ENCODE peak calls at places on chromosomes 11 and 22, in four cellular contexts. P is PC-3, O is psoas muscle, R is thoracic aorta. T is an unnamed sample.

GRCh38 chr11:86627776-86628455 is 44.5 kb downstream of the ME3 start:
- DNase-seq in R (peak; percentile 17), P (no peak), O (no peak), T (no peak)

GRCh38 chr11:104728927-104729326 is 169.3 kb downstream of the CASP12 start:
- DNase-seq in R (no peak), P (no peak), O (no peak), T (no peak)

GRCh38 chr11:23313001-23313400 is 452.7 kb upstream of the CCDC179 start:
- DNase-seq in P (no peak), O (no peak), R (no peak), T (no peak)

GRCh38 chr22:42957544-42957943 is 57.4 kb downstream of the PACSIN2 start:
- DNase-seq in P (no peak), R (no peak), O (no peak), T (no peak)

GRCh38 chr22:50670513-50670912 is 2.1 kb upstream of the SHANK3 start:
- DNase-seq in P (no peak), R (no peak), O (no peak), T (no peak)

GRCh38 chr22:46618667-46619066 is 1.5 kb upstream of the GRAMD4 start:
- DNase-seq in P (no peak), O (peak; percentile 73), R (no peak), T (no peak)

GRCh38 chr11:84865791-84866535 is 761.2 kb downstream of the DLG2 start:
- DNase-seq in P (peak; percentile 36), R (no peak), O (no peak), T (no peak)

GRCh38 chr11:108807262-108807661 is 142.4 kb downstream of the DDX10 start:
- DNase-seq in O (no peak), P (no peak), R (no peak), T (no peak)

GRCh38 chr11:124829986-124830385 is 29.8 kb upstream of the MSANTD2 start:
- DNase-seq in O (no peak), R (no peak), P (no peak), T (no peak)

GRCh38 chr11:112025682-112026081 is 474 bp downstream of the DLAT start:
- DNase-seq in O (no peak), R (no peak), P (no peak), T (peak; percentile 10)

GRCh38 chr11:84564180-84564866 is 1062.8 kb downstream of the DLG2 start:
- DNase-seq in P (peak; percentile 88), O (no peak), R (no peak), T (peak; percentile 32)

GRCh38 chr11:61791737-61792309 is 576 bp downstream of the TMEM258 start:
- DNase-seq in O (peak; percentile 74), R (peak; percentile 54), P (peak; percentile 94), T (peak; percentile 85)

GRCh38 chr11:57639321-57640067 is 10.2 kb downstream of the YPEL4 start:
- DNase-seq in O (no peak), R (no peak), P (peak; percentile 51), T (no peak)
- H3K4me3 ChIP-seq in O (peak overlapping the region; percentile 68), R (peak overlapping the region; percentile 96), P (peak overlapping the region; percentile 91), T (peak overlapping the region; percentile 89)

DNA sequence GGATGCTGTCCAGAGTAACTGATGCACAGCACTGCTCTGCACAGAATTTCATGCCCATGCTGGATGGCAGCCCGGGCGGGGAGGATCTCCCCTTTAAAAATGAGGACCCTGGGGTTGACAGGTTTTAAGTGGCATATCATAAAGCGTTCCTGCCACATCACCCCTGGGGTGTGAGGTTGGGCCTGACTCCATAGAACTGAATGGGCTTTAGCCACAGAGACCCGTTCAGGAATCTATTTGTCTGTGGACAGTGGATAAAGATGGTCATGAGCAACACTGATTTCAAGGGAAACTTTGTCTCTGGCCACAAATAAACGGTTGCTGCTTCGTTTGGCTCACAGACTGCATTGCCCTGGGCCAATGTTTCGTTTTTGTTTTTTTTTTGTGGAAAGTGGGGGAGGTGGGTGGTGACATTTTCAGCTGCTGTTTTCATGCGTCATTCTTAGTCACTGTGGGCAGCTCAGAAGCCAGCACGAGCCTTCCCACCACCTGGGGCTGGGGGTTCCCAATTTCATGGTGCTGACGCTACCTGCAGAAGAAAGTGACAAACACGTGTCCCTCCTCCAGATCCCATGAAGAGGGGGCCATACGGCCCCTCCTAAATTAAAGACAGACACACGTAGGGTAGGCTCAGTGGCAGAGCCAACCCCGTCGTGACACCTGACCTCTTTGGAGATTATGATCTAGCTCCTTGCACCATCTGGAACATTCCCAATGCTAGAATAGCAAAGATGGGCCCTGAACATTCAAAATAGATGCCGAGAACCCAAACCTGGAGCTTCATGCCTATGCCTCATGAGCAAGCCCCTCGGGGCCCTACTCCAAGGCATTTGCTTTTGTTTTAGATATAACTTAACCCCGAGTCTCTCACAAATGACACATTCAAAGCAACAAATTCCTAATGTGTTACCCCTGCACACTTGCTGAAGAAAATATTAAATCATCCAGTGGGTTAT is 54.8 kb upstream of the PHF21B start:
- DNase-seq in O (no peak), R (no peak), P (peak; percentile 71), T (peak; percentile 92)
- H3K4me3 ChIP-seq in O (no peak overlapping the region), R (no peak overlapping the region), P (peak overlapping the region; percentile 18), T (no peak overlapping the region)

GRCh38 chr22:47919893-47920292 is 1157.4 kb downstream of the TBC1D22A start:
- DNase-seq in R (no peak), P (no peak), O (no peak), T (no peak)
- H3K4me3 ChIP-seq in R (no peak overlapping the region), P (no peak overlapping the region), O (no peak overlapping the region), T (no peak overlapping the region)

GRCh38 chr11:794013-794765 is 3.9 kb downstream of the SLC25A22 start:
- DNase-seq in O (peak; percentile 56), R (no peak), P (no peak), T (no peak)
- H3K4me3 ChIP-seq in O (no peak overlapping the region), R (no peak overlapping the region), P (no peak overlapping the region), T (no peak overlapping the region)

DNA sequence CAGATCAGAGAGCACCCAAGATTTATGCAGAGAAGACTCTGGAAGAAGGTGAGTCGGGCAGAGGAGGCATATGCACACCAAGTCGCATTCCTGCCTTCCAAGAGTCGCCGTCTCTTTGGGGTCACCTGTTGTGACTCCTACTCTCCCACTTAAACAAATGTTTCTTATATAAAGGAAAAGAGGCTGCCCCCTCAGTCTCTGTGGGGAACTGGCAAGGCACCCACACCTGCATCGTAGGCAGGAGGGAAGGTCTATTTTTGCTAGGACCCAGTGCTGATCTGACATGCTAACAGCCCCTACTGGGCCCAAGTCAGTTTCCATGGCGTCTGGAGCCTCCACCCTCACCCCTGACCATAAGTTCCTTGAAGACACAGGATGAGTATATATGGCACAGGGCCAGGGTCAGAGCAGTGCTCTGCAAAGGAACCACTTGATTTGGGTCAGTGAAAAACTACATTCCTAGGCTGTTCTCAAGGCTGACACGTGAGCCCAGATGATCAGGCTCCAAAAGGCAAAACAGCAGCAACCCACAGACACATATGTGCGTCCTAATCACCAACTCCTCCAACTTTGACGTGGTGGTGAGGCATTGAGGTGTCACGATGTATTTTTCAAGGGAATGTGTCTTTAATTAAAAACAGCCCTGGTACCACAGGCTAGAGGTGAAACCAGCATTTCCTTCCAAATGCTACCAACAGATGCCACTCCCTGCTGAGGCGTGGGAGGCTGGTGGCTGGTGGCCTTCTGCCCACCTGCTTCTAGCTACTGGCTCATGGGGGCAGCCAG is 55.6 kb upstream of the CSNK2A3 start:
- DNase-seq in O (no peak), R (no peak), P (no peak), T (no peak)
- H3K4me3 ChIP-seq in O (no peak overlapping the region), R (no peak overlapping the region), P (no peak overlapping the region), T (no peak overlapping the region)

GRCh38 chr11:118688851-118689502 is 9.5 kb upstream of the TREH start:
- DNase-seq in P (no peak), O (peak; percentile 54), R (no peak), T (no peak)
- H3K4me3 ChIP-seq in P (peak overlapping the region; percentile 46), O (peak overlapping the region; percentile 69), R (peak overlapping the region; percentile 74), T (no peak overlapping the region)

DNA sequence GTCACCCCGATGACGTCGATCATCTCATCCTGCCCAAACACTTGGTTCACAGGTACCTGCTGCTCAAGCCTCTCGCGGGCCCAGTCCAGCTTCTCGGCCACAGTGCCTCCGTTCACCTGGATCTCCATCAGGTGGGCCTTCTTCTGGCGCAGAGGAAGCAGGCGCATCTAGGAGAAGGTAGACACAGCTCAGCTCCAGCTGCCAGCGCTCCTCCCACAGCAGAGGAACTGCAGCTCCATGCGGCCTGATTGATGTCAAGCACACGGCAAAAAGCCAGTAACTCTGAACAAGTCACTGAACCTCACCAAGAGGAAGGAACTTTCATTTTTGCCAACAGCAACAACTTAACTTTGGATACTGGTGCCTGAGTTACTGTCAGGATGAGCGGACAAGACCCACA is 4.0 kb downstream of the RPL3 start:
- DNase-seq in P (no peak), R (no peak), O (no peak), T (no peak)
- H3K4me3 ChIP-seq in P (peak overlapping the region; percentile 97), R (no peak overlapping the region), O (peak overlapping the region; percentile 91), T (peak overlapping the region; percentile 97)

GRCh38 chr11:123654566-123655081 is at the start of gene SCN3B:
- DNase-seq in O (peak; percentile 86), P (peak; percentile 74), R (no peak), T (peak; percentile 67)
- H3K4me3 ChIP-seq in O (peak within 1 kb of the TSS; percentile 71), P (peak within 1 kb of the TSS; percentile 74), R (peak within 1 kb of the TSS; percentile 70), T (peak within 1 kb of the TSS; percentile 74)

DNA sequence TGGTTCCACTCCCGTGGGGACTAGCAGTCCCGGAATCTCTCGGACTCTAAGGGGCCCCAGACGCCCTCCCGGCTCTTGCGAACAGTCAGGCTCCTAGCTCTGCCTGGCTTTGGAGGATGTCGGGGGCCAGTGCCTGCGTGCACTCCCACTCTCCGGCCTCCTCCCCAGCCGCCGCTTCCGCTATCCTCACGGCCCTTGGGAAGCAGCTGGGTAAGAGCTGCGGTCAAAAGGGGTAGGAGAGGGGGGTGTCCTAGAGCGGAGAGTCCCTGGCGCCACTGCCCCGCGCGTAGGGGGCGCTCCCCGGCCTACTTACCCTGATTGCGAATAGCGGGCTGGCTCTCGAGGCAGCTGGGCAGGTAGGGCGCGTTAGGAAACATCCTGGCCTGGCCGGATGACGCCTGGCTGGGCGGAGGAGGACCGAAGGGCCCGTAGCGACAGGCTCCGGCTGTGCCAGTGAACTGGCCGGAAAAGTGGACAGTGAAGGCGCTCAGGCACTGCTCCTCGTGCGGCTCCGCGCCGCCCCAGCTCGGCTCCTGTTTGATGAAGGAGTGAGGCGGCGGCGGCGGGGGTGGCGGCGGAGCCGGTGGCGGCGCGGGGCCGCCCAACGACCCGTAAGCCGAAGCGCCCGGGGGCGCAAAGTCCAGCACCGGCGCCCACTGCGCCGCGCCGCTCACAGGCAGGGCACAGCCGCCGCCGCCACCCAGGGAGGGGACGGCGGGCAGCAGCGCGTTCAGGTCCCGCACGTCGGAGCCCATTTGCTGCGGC is 770 bp downstream of the WT1 start:
- DNase-seq in P (peak; percentile 62), R (no peak), O (no peak), T (no peak)
- H3K4me3 ChIP-seq in P (peak overlapping the region; percentile 86), R (peak overlapping the region; percentile 51), O (peak overlapping the region; percentile 39), T (peak overlapping the region; percentile 5)

T was measured in mammary epithelial cell.